ENCODE peak calls at places on chromosomes 6 and 20, in four cellular contexts. A is psoas muscle, M is fibroblast of the aortic adventitia, J is A549. B is an unnamed sample.

GRCh38 chr6:3341467-3341866 is 82.7 kb downstream of the PSMG4 start:
- DNase-seq in M (peak; percentile 88), A (peak; percentile 73), J (no peak), B (peak; percentile 43)

GRCh38 chr6:36657942-36658544 is 20.5 kb upstream of the CDKN1A start:
- DNase-seq in J (no peak), A (no peak), M (peak; percentile 70), B (no peak)

GRCh38 chr6:149425754-149426153 is 25.7 kb downstream of the SUMO4 start:
- DNase-seq in J (no peak), A (no peak), M (no peak), B (no peak)

GRCh38 chr20:46058656-46059281 is 29.8 kb downstream of the SLC12A5 start:
- DNase-seq in J (no peak), A (no peak), M (no peak), B (no peak)

GRCh38 chr20:54067606-54068174 is 2.7 kb downstream of the BCAS1 start:
- DNase-seq in A (no peak), J (peak; percentile 98), M (no peak), B (no peak)

GRCh38 chr20:17169575-17170136 is 57.2 kb upstream of the PCSK2 start:
- DNase-seq in A (no peak), M (no peak), J (no peak), B (no peak)

GRCh38 chr6:40251609-40252008 is 317.3 kb upstream of the MOCS1 start:
- DNase-seq in A (no peak), J (no peak), M (no peak), B (no peak)

GRCh38 chr6:76026101-76026500 is 46.4 kb downstream of the IMPG1 start:
- DNase-seq in A (no peak), J (no peak), M (no peak), B (peak; percentile 0)

GRCh38 chr20:2341336-2341735 is 39.4 kb upstream of the TGM6 start:
- DNase-seq in J (no peak), M (no peak), A (no peak), B (no peak)

GRCh38 chr20:6057139-6057538 is 3.3 kb upstream of the LRRN4 start:
- DNase-seq in J (no peak), A (no peak), M (no peak), B (no peak)

GRCh38 chr6:30067460-30068139 is 602 bp downstream of the PPP1R11 start:
- DNase-seq in M (no peak), J (no peak), A (no peak), B (no peak)

GRCh38 chr20:31842471-31843157 is 2.8 kb downstream of the FOXS1 start:
- DNase-seq in A (peak; percentile 73), J (peak; percentile 45), M (peak; percentile 68), B (peak; percentile 81)

GRCh38 chr6:167706313-167707109 is 120.2 kb upstream of the AFDN start:
- DNase-seq in M (no peak), J (no peak), A (no peak), B (no peak)

GRCh38 chr20:18058661-18059467 is 1.1 kb upstream of the OVOL2 start:
- DNase-seq in J (peak; percentile 20), M (no peak), A (no peak), B (no peak)

GRCh38 chr6:38495922-38496635 is 143.7 kb downstream of the BTBD9 start:
- DNase-seq in M (no peak), A (no peak), J (no peak), B (no peak)

GRCh38 chr6:16129623-16130243 is 847 bp downstream of the MYLIP start:
- DNase-seq in A (no peak), M (peak; percentile 36), J (no peak), B (no peak)

GRCh38 chr20:49345538-49345937 is 67.7 kb upstream of the ZNFX1 start:
- DNase-seq in M (peak; percentile 68), A (peak; percentile 81), J (peak; percentile 70), B (no peak)

GRCh38 chr20:47951521-47951951 is 166.3 kb upstream of the SULF2 start:
- DNase-seq in J (no peak), A (no peak), M (no peak), B (peak; percentile 7)

GRCh38 chr20:9518776-9519175 is 4.4 kb downstream of the LAMP5 start:
- DNase-seq in M (no peak), A (no peak), J (no peak), B (no peak)

DNA sequence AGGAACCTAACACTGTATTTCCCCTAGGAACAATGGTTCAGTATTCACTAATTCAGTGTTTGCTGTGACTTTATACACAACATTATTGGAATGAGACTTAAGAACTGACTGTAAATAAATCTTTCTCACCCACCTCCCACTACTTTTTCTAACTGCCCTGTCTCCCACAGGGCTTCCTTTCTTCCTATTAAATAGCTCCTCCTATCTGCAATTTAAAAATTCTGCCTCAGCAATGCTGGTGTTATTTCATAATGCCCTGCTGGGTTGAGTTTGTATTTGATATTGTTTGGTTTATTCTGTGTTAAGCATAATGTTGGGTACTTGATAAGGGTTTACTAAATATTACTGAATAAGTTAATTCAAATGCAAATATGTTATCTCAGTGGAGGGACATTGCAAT is 573.1 kb upstream of the RNF217 start:
- DNase-seq in J (no peak), A (no peak), M (no peak), B (no peak)
- TF ChIP-seq CTCF in J (no peak), A (no peak), M (no peak), B (no peak)

GRCh38 chr6:161374971-161375873 is 101.4 kb upstream of the AGPAT4 start:
- DNase-seq in M (peak; percentile 26), J (peak; percentile 14), A (peak; percentile 81), B (peak; percentile 41)
- TF ChIP-seq CTCF in M (no peak), J (no peak), A (peak; percentile 8), B (peak; percentile 11)

GRCh38 chr20:52318601-52319000 is 127.0 kb upstream of the ZFP64 start:
- DNase-seq in J (no peak), A (no peak), M (no peak), B (no peak)

GRCh38 chr20:52311209-52311794 is 119.7 kb upstream of the ZFP64 start:
- DNase-seq in M (no peak), J (no peak), A (no peak), B (no peak)

GRCh38 chr20:52312131-52312729 is 120.7 kb upstream of the ZFP64 start:
- DNase-seq in M (peak; percentile 63), J (peak; percentile 69), A (no peak), B (peak; percentile 65)

DNA sequence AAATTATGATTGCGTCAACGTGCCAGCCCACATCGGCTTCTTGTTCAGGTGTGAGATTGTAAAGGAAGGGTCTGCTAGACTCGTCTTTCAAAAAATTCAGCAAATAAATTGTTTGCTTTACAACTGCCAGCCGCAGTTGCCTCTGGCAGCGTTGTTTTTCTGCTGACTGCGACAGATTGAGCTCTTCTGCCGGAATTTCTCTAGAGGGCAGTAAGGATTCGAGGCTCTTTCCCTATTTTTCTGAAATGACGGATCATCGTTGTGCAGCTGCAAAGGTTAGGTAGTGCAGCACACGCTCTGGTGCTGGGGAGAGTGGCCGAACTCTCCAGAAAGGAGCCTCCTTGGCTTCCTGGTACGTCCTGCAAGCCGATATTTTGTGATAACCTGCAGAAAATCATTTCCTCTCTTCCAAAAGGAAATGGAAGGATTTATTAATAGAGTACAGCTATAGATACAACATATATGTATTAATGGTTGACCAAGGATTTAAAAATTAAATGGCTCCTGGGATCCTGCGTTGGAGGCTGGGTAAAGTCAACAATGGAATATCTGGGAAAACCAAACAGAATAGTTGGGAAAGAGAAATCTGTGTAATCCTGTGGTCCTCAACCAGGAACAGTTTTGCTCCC is 121.9 kb upstream of the ZFP64 start:
- DNase-seq in A (no peak), J (peak; percentile 59), M (peak; percentile 13), B (peak; percentile 41)
- TF ChIP-seq CTCF in A (peak; percentile 17), J (peak; percentile 39), M (peak; percentile 32), B (peak; percentile 60)

GRCh38 chr6:125899726-125900182 is 56.8 kb upstream of the HINT3 start:
- DNase-seq in M (no peak), J (peak; percentile 86), A (no peak), B (no peak)

GRCh38 chr6:125910518-125910917 is 46.1 kb upstream of the HINT3 start:
- DNase-seq in A (no peak), M (no peak), J (no peak), B (peak; percentile 78)

GRCh38 chr6:125906158-125906998 is 50.2 kb upstream of the HINT3 start:
- DNase-seq in M (peak; percentile 54), A (no peak), J (no peak), B (peak; percentile 62)

GRCh38 chr6:125904871-125905270 is 51.7 kb upstream of the HINT3 start:
- DNase-seq in M (peak; percentile 29), J (no peak), A (no peak), B (no peak)
- TF ChIP-seq CTCF in M (no peak), J (no peak), A (no peak), B (no peak)

B was measured in fibroblast of villous mesenchyme.